ENCODE peak calls at places on chromosome 10, in ten cellular contexts. I, P, K, F, J, Z, T, E, W and C are unnamed samples.

GRCh38 chr10:27601519-27601918 is 97.4 kb downstream of the RAB18 start:
- DNase-seq in I (peak; percentile 4), P (no peak), K (no peak), F (no peak), J (no peak), Z (no peak), T (no peak), E (no peak), W (peak; percentile 16), C (no peak)

GRCh38 chr10:1402016-1402820 is 335.1 kb downstream of the ADARB2 start:
- DNase-seq in I (no peak), P (no peak), K (no peak), F (no peak), J (peak; percentile 31), Z (no peak), T (no peak), E (no peak), W (no peak), C (peak; percentile 25)

GRCh38 chr10:4982764-4983226 is 19.6 kb downstream of the AKR1C1 start:
- DNase-seq in I (peak; percentile 12), P (no peak), K (no peak), F (no peak), J (no peak), Z (no peak), T (no peak), E (peak; percentile 26), W (peak; percentile 46), C (no peak)

GRCh38 chr10:65348637-65349036 is 1577.2 kb upstream of the LRRTM3 start:
- DNase-seq in I (no peak), P (no peak), K (no peak), F (no peak), J (no peak), Z (no peak), T (no peak), E (no peak), W (no peak), C (no peak)

GRCh38 chr10:56318816-56319215 is 42.2 kb downstream of the ZWINT start:
- DNase-seq in I (no peak), P (no peak), K (no peak), F (no peak), J (no peak), Z (no peak), T (no peak), E (no peak), W (no peak), C (no peak)

GRCh38 chr10:74988787-74989574 is 122.5 kb upstream of the SAMD8 start:
- DNase-seq in I (no peak), P (no peak), K (no peak), F (no peak), J (no peak), Z (no peak), T (no peak), E (no peak), W (peak; percentile 25), C (no peak)

GRCh38 chr10:101123085-101123814 is 7.8 kb upstream of the TLX1 start:
- DNase-seq in I (no peak), P (no peak), K (peak; percentile 77), F (no peak), J (no peak), Z (no peak), T (no peak), E (no peak), W (peak; percentile 16), C (peak; percentile 81)

GRCh38 chr10:71260622-71261325 is 48.4 kb downstream of the UNC5B start:
- DNase-seq in I (peak; percentile 96), P (peak; percentile 74), K (peak; percentile 88), F (peak; percentile 88), J (peak; percentile 59), Z (no peak), T (no peak), E (no peak), W (peak; percentile 96), C (peak; percentile 81)

GRCh38 chr10:43606323-43607198 is at the start of gene ZNF485:
- DNase-seq in I (peak; percentile 64), P (peak; percentile 90), K (peak; percentile 93), F (peak; percentile 74), J (peak; percentile 62), Z (peak; percentile 92), T (peak; percentile 49), E (no peak), W (peak; percentile 85), C (peak; percentile 89)

GRCh38 chr10:43610636-43611035 is 4.4 kb downstream of the ZNF485 start:
- DNase-seq in I (peak; percentile 43), P (no peak), K (no peak), F (no peak), J (no peak), Z (peak; percentile 22), T (no peak), E (no peak), W (peak; percentile 33), C (no peak)

GRCh38 chr10:43605850-43606322 is 352 bp upstream of the ZNF485 start:
- DNase-seq in I (no peak), P (no peak), K (no peak), F (no peak), J (no peak), Z (no peak), T (no peak), E (no peak), W (no peak), C (no peak)

GRCh38 chr10:43607199-43607573 is 948 bp downstream of the ZNF485 start:
- DNase-seq in I (no peak), P (no peak), K (no peak), F (no peak), J (no peak), Z (no peak), T (no peak), E (no peak), W (no peak), C (no peak)
- H3K4me3 ChIP-seq in I (no peak overlapping the region), P (peak overlapping the region; percentile 97), K (no peak overlapping the region), F (peak overlapping the region; percentile 51), J (no peak overlapping the region), Z (peak overlapping the region; percentile 73), T (peak overlapping the region; percentile 82), E (peak overlapping the region; percentile 97), W (peak overlapping the region; percentile 87), C (no peak overlapping the region)

DNA sequence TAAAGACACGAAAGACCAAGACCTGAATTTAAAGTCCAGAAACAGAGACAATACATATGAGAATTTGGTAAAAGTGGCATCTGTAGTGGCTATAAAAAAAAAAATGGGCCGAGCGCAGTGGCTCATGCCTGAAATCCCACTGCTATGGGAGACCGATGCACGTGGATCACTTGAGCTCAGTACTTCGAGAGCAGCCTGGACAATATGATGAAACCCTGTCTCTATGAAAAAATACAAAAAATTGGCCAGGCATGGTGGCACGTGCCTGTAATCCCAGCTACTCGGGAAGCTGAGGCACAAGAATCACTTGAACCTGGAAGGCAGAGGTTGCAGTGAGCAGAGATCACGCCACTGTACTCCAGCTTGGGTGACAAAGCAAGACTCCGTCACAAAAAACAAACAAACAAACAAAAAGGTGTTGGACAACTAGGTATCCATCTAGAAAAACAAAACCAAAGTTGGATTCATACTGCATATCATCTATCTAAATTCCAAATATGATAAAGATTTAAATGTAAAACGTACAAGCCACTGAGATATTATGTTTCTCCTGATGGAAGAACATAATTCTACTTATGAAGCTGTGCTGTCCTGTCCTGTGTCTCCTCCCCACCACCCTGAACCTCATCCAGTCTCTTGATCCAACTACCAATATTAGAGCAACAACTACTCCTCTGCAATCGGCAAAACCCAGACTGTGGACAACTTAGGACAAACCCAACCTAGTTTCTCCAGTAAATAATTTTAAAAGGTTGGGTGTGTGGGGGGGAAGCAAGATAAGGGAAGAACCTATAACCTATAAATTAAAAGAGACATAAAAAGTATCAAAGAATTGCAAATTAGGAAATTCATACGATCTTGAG is 53.7 kb downstream of the ATAD1 start:
- DNase-seq in I (no peak), P (no peak), K (no peak), F (no peak), J (no peak), Z (no peak), T (no peak), E (no peak), W (no peak), C (no peak)
- H3K36me3 ChIP-seq in I (peaks cover 20% of the 10 kb centered on the region), P (peaks cover 27% of the 10 kb centered on the region), K (peaks cover 2% of the 10 kb centered on the region), F (no peaks in the 10 kb centered on the region), J (peaks cover 37% of the 10 kb centered on the region), Z (peaks cover 2% of the 10 kb centered on the region), T (peaks cover 8% of the 10 kb centered on the region), E (peaks cover 27% of the 10 kb centered on the region), W (peaks cover 21% of the 10 kb centered on the region), C (peaks cover 2% of the 10 kb centered on the region)

DNA sequence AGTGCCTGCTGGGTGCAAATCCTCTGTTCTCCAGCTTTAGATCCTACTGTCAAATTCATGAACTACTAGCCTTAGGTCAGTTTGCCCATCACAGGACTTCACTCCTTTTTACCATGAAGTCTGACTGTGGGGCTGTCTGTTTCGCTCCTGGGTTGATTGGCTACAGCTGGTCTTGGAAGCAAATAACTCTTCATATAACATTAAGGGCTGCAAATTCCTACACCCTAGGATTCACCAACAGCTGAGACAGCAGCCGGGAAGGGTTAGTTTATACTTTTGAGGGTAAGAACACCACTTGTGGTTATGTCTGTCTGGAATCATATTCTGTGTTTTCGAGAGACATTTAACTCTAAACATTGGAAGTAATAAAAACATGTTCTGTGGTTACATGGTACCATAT is 55.9 kb upstream of the KIAA1217 start:
- DNase-seq in I (no peak), P (no peak), K (no peak), F (no peak), J (no peak), Z (no peak), T (no peak), E (no peak), W (peak; percentile 7), C (no peak)
- H3K27me3 ChIP-seq in I (no peaks in the 10 kb centered on the region), P (no peaks in the 10 kb centered on the region), K (peaks cover 2% of the 10 kb centered on the region), F (no peaks in the 10 kb centered on the region), J (no peaks in the 10 kb centered on the region), Z (no peaks in the 10 kb centered on the region), T (no peaks in the 10 kb centered on the region), E (no peaks in the 10 kb centered on the region), W (no peaks in the 10 kb centered on the region), C (no peaks in the 10 kb centered on the region)

GRCh38 chr10:96227206-96227605 is 44.2 kb downstream of the BLNK start:
- DNase-seq in I (no peak), P (no peak), K (no peak), F (no peak), J (no peak), Z (no peak), T (no peak), E (no peak), W (no peak), C (no peak)

GRCh38 chr10:96225119-96225518 is 46.2 kb downstream of the BLNK start:
- DNase-seq in I (no peak), P (no peak), K (no peak), F (no peak), J (no peak), Z (no peak), T (no peak), E (no peak), W (no peak), C (no peak)

GRCh38 chr10:96229568-96230030 is 41.8 kb downstream of the BLNK start:
- DNase-seq in I (peak; percentile 58), P (peak; percentile 90), K (peak; percentile 93), F (peak; percentile 42), J (peak; percentile 65), Z (peak; percentile 91), T (peak; percentile 65), E (no peak), W (peak; percentile 67), C (peak; percentile 86)

GRCh38 chr10:96230527-96230926 is 40.8 kb downstream of the BLNK start:
- DNase-seq in I (no peak), P (no peak), K (no peak), F (no peak), J (no peak), Z (peak; percentile 72), T (no peak), E (no peak), W (no peak), C (no peak)

DNA sequence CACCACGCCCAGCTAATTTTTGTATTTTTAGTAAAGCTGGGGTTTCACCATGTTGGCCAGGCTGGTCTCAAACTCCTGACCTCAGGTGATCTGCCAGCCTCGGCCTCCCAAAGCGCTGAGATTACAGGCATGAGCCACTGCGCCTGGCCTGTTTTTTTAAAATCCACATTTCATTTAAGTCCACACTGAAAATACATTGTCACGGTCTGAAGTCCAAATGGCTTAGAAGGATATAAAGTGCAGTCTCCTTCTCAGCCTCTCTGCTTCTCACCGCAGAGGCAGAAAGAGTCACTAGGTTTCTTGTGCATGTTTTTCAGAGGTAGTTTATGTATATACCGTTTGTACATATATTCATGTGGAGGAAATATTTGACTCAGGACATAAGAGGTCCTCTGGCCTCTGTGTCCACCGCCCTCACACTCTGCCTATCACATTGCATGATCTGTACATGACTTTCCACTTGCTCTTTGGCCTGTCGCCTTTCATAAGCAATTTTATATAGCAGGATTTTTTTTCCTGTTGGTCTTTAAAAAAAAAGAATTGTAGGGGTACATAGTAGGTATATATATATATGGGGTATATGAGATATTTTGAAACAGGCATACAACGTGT is 42.9 kb downstream of the BLNK start:
- DNase-seq in I (no peak), P (no peak), K (no peak), F (no peak), J (no peak), Z (no peak), T (no peak), E (no peak), W (no peak), C (no peak)
- H3K4me3 ChIP-seq in I (no peak overlapping the region), P (no peak overlapping the region), K (no peak overlapping the region), F (no peak overlapping the region), J (no peak overlapping the region), Z (no peak overlapping the region), T (no peak overlapping the region), E (no peak overlapping the region), W (no peak overlapping the region), C (no peak overlapping the region)